ENCODE peak calls at places on chromosomes 5 and 9, in ten cellular contexts. U is activated T-cell treated with anti-CD3 and anti-CD28 coated beads, Interleukin-2, amount 50 U/mL, for 24 hours; X is HuH-7.5; H is CD4-positive, alpha-beta T cell; N is stomach; S is Caki2; G is stimulated activated CD8-positive, alpha-beta memory T cell treated with anti-CD3 and anti-CD28 coated beads, Interleukin-12 subunit alpha, Interleukin-12 subunit beta, amount 100 ng/mL, for 1 hour; A is Jurkat, Clone E6-1; J is neural progenitor cell; L is HS-27A. W is an unnamed sample.

GRCh38 chr5:116395708-116396203 is 178.9 kb downstream of the SEMA6A start:
- DNase-seq in A (no peak), U (no peak), X (no peak), H (no peak), S (no peak), L (no peak), J (peak), N (no peak), G (no peak), W (no peak)

GRCh38 chr5:110055301-110055700 is 365.6 kb downstream of the MAN2A1 start:
- DNase-seq in X (no peak), L (no peak), S (no peak), J (no peak), G (no peak), A (no peak), N (no peak), H (no peak), U (no peak), W (no peak)

GRCh38 chr5:113378081-113378480 is 56.7 kb downstream of the TSSK1B start:
- DNase-seq in X (no peak), N (no peak), U (no peak), L (no peak), G (no peak), J (no peak), A (peak), S (no peak), H (no peak), W (no peak)

GRCh38 chr9:68704804-68705635 is at the start of gene PIP5K1B:
- DNase-seq in N (peak), S (peak), H (no peak), U (peak), X (peak), A (no peak), G (no peak), J (peak), L (no peak), W (no peak)

GRCh38 chr9:86342269-86342668 is 11.9 kb downstream of the TUT7 start:
- DNase-seq in N (no peak), H (no peak), L (no peak), J (no peak), G (no peak), X (no peak), A (no peak), U (no peak), S (no peak), W (no peak)

GRCh38 chr5:147989977-147990376 is 73.8 kb upstream of the SPINK5 start:
- DNase-seq in J (no peak), N (no peak), S (no peak), H (no peak), G (no peak), X (no peak), L (no peak), U (no peak), A (no peak), W (no peak)

GRCh38 chr9:81626511-81626910 is 62.8 kb downstream of the TLE1 start:
- DNase-seq in N (no peak), J (no peak), A (no peak), G (no peak), X (no peak), U (no peak), L (no peak), H (no peak), S (peak), W (no peak)

GRCh38 chr5:366541-367357 is 45.2 kb downstream of the AHRR start:
- DNase-seq in S (no peak), N (no peak), L (no peak), J (no peak), U (no peak), H (no peak), X (no peak), A (no peak), G (no peak), W (no peak)

W was measured in CMK.